ENCODE peak calls at places on chromosomes 11 and 22, in eight cellular contexts. U, D, O, X, N, R, S and Y are unnamed samples.

GRCh38 chr11:110308071-110308470 is 11.7 kb upstream of the RDX start:
- DNase-seq in R (no peak), S (no peak), X (no peak), N (no peak), D (no peak), O (no peak), U (no peak), Y (no peak)

GRCh38 chr11:87150936-87151335 is 113.2 kb downstream of the TMEM135 start:
- DNase-seq in U (no peak), O (no peak), R (no peak), S (no peak), N (no peak), X (no peak), D (peak; percentile 4), Y (no peak)

GRCh38 chr11:43681543-43681942 is 1.0 kb downstream of the HSD17B12 start:
- DNase-seq in R (no peak), S (no peak), D (no peak), O (no peak), X (no peak), N (no peak), U (no peak), Y (no peak)

GRCh38 chr11:46345131-46345597 is 2.1 kb upstream of the DGKZ start:
- DNase-seq in N (no peak), X (no peak), R (no peak), U (peak; percentile 16), O (no peak), S (no peak), D (no peak), Y (no peak)

GRCh38 chr22:46941958-46942815 is 179.7 kb downstream of the TBC1D22A start:
- DNase-seq in D (no peak), U (no peak), N (peak; percentile 21), R (no peak), O (peak; percentile 45), X (no peak), S (no peak), Y (no peak)

GRCh38 chr22:50560034-50560433 is 2.7 kb downstream of the SYCE3 start:
- DNase-seq in O (no peak), D (no peak), S (no peak), N (no peak), X (no peak), R (no peak), U (no peak), Y (no peak)

GRCh38 chr11:22491826-22492225 is 133.8 kb downstream of the FANCF start:
- DNase-seq in S (no peak), N (no peak), O (no peak), U (no peak), D (peak; percentile 32), X (no peak), R (no peak), Y (no peak)

GRCh38 chr11:69352715-69353325 is 58.9 kb downstream of the MYEOV start:
- DNase-seq in X (no peak), N (no peak), O (no peak), U (no peak), R (no peak), S (no peak), D (peak; percentile 86), Y (no peak)

GRCh38 chr11:61730222-61730994 is 22.0 kb upstream of the MYRF start:
- DNase-seq in O (no peak), U (no peak), X (no peak), S (no peak), R (no peak), D (no peak), N (no peak), Y (no peak)

GRCh38 chr11:122601131-122602125 is 54.1 kb upstream of the UBASH3B start:
- DNase-seq in U (no peak), O (no peak), R (no peak), N (peak; percentile 25), S (no peak), D (peak; percentile 71), X (no peak), Y (peak; percentile 41)

DNA sequence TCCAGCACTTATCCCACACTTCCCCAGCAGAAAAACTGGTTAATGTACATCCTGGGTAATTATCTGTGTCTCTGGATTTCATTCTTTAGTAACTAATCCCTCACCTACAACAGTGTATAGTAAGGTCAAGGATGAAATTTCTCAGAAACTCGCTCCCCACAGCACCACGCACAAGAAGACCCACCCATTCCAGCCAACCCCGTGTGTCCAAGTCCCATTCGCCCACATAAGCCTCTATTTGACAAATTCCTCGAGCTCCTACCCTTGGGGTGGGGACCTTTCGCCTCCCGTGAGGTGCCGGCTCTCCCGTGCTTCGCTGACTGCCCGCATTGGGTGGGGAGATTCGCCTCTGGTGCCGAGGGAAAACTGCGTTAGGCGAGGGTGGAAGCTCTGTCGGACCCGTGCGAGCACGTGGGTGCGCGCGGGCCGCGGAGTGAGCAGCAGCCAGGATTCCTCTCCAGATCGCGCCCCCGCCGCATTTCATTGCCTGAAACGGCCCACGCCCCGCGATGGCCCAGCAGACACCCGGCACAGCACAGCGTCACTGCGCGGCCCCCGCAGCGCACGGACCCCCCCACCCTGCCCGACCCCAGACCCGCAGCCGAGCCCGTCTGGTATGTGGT is 866 bp downstream of the EXPH5 start:
- DNase-seq in O (peak; percentile 29), U (peak; percentile 1), X (peak; percentile 23), R (no peak), S (no peak), D (no peak), N (no peak), Y (peak; percentile 31)
- H3K4me3 ChIP-seq in O (peak overlapping the region; percentile 82), U (peak overlapping the region; percentile 94), X (peak overlapping the region; percentile 78), R (peak overlapping the region; percentile 87), S (peak overlapping the region; percentile 84), D (peak overlapping the region; percentile 50), N (peak overlapping the region; percentile 33), Y (peak overlapping the region; percentile 35)

GRCh38 chr11:75894036-75894585 is 79.1 kb downstream of the UVRAG start:
- DNase-seq in X (no peak), O (no peak), D (no peak), S (no peak), R (no peak), U (no peak), N (no peak), Y (no peak)
- H3K4me3 ChIP-seq in X (no peak overlapping the region), O (no peak overlapping the region), D (no peak overlapping the region), S (no peak overlapping the region), R (no peak overlapping the region), U (no peak overlapping the region), N (no peak overlapping the region), Y (no peak overlapping the region)

GRCh38 chr22:17130199-17130598 is 9.0 kb upstream of the TMEM121B start:
- DNase-seq in X (no peak), N (no peak), R (no peak), U (no peak), S (no peak), D (no peak), O (no peak), Y (no peak)
- H3K4me3 ChIP-seq in X (no peak overlapping the region), N (no peak overlapping the region), R (no peak overlapping the region), U (no peak overlapping the region), S (no peak overlapping the region), D (no peak overlapping the region), O (no peak overlapping the region), Y (no peak overlapping the region)

DNA sequence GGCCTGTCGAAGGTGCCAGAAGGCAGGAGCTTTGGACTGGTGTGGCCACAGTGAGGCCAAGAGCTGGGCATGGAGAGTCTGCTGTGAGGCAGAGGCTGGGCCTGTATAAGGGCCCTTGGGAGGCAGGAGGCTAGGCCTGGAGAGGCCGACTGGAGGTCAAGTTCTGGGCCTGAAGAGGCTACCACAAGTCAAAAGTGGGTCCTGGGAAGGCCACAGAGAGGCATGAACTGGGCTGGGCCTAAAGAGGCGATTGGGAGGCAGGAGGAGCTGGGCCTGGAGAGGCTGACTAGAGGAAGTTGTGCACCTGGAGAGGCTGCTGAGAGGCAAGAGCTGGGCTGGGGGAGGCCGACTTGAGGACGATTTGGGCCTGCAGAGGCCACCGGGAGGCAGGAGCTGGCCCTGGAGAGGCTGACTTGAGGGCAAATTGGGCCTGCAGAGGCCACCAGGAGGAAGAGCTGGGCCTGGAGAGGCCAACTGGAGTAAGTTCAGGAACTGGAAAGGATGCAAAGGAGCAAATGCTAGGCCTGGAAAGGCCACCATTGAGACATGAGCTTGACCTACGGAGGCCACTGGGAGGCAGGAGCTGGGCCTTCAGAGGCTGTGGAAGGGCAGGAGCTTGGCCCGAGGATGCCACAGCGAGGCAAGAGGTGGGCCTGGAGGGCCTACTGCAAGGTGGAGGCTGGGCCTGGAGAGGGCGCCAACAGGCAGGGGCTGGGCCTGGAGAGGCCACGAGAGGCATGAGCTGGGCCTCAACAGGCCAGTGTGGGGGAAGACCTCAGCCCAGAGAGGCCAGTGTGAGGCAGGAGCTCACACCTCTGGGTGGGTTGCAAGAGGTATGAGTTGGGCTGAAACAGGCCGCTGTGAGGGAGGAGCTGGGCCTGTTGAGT is 39.8 kb downstream of the OR4C45 start:
- DNase-seq in U (no peak), X (no peak), N (no peak), O (no peak), R (no peak), S (no peak), D (no peak), Y (no peak)
- H3K4me3 ChIP-seq in U (no peak overlapping the region), X (no peak overlapping the region), N (no peak overlapping the region), O (no peak overlapping the region), R (no peak overlapping the region), S (no peak overlapping the region), D (no peak overlapping the region), Y (no peak overlapping the region)